ENCODE peak calls at places on chromosome 22, in six cellular contexts. T is RWPE1; R is CD8-positive, alpha-beta T cell; X is fibroblast of lung; P is WERI-Rb-1; C is GM23338. O is an unnamed sample.

GRCh38 chr22:35489225-35489624 is 51.4 kb upstream of the RASD2 start:
- DNase-seq in T (peak; percentile 59), R (no peak), X (no peak), P (no peak), C (no peak), O (peak; percentile 42)

GRCh38 chr22:39575552-39575825 is 4.9 kb downstream of the CACNA1I start:
- DNase-seq in T (no peak), R (no peak), X (no peak), P (no peak), C (no peak), O (no peak)

GRCh38 chr22:50481440-50482106 is at the start of gene ADM2:
- DNase-seq in T (no peak), R (peak; percentile 78), X (peak; percentile 31), P (no peak), C (peak; percentile 87), O (peak; percentile 78)

GRCh38 chr22:26563022-26563421 is 26.9 kb downstream of the TPST2 start:
- DNase-seq in T (no peak), R (no peak), X (no peak), P (no peak), C (peak; percentile 49), O (no peak)

GRCh38 chr22:29408925-29409324 is 20.6 kb upstream of the AP1B1 start:
- DNase-seq in T (no peak), R (no peak), X (no peak), P (no peak), C (no peak), O (no peak)

GRCh38 chr22:46572911-46573780 is 35.7 kb upstream of the CELSR1 start:
- DNase-seq in T (no peak), R (no peak), X (no peak), P (no peak), C (no peak), O (no peak)

GRCh38 chr22:22839570-22840314 is 47.9 kb upstream of the IGLL5 start:
- DNase-seq in T (no peak), R (no peak), X (no peak), P (no peak), C (no peak), O (no peak)

GRCh38 chr22:20946080-20946986 is 20.7 kb upstream of the AIFM3 start:
- DNase-seq in T (no peak), R (no peak), X (no peak), P (no peak), C (no peak), O (no peak)

GRCh38 chr22:28414017-28414416 is 265.6 kb downstream of the TTC28 start:
- DNase-seq in T (no peak), R (no peak), X (no peak), P (no peak), C (no peak), O (no peak)

GRCh38 chr22:36985490-36985889 is 33.8 kb downstream of the TST start:
- DNase-seq in T (no peak), R (no peak), X (no peak), P (no peak), C (no peak), O (no peak)

GRCh38 chr22:29224121-29224858 is 18.6 kb downstream of the EMID1 start:
- DNase-seq in T (no peak), R (no peak), X (peak; percentile 30), P (no peak), C (peak; percentile 41), O (peak; percentile 13)

GRCh38 chr22:33652596-33652995 is 267.7 kb downstream of the LARGE1 start:
- DNase-seq in T (no peak), R (no peak), X (no peak), P (no peak), C (no peak), O (no peak)

GRCh38 chr22:27139935-27140493 is 482.6 kb downstream of the MIAT start:
- DNase-seq in T (peak; percentile 39), R (no peak), X (peak; percentile 60), P (no peak), C (no peak), O (no peak)

GRCh38 chr22:47806894-47807293 is 1044.4 kb downstream of the TBC1D22A start:
- DNase-seq in T (no peak), R (peak; percentile 35), X (no peak), P (no peak), C (no peak), O (no peak)

GRCh38 chr22:47805394-47805935 is 1043.0 kb downstream of the TBC1D22A start:
- DNase-seq in T (no peak), R (peak; percentile 25), X (no peak), P (no peak), C (no peak), O (no peak)

GRCh38 chr22:47808236-47808845 is 1045.9 kb downstream of the TBC1D22A start:
- DNase-seq in T (no peak), R (peak; percentile 31), X (no peak), P (no peak), C (no peak), O (no peak)

GRCh38 chr22:47808886-47809620 is 1046.6 kb downstream of the TBC1D22A start:
- DNase-seq in T (no peak), R (peak; percentile 32), X (no peak), P (no peak), C (no peak), O (no peak)

GRCh38 chr22:47807506-47807905 is 1045.1 kb downstream of the TBC1D22A start:
- DNase-seq in T (no peak), R (peak; percentile 25), X (no peak), P (no peak), C (no peak), O (no peak)
- TF ChIP-seq CTCF in T (no peak), R (no peak), X (no peak), P (no peak), C (no peak), O (no peak)

GRCh38 chr22:31897842-31898241 is 46.5 kb upstream of the YWHAH start:
- DNase-seq in T (no peak), R (no peak), X (no peak), P (no peak), C (peak; percentile 32), O (no peak)
- TF ChIP-seq CTCF in T (no peak), R (no peak), X (no peak), P (no peak), C (no peak), O (no peak)

GRCh38 chr22:25080855-25081254 is 118.8 kb upstream of the CRYBB3 start:
- DNase-seq in T (no peak), R (no peak), X (no peak), P (no peak), C (no peak), O (no peak)

GRCh38 chr22:25083414-25084166 is 116.1 kb upstream of the CRYBB3 start:
- DNase-seq in T (no peak), R (no peak), X (no peak), P (no peak), C (no peak), O (no peak)

GRCh38 chr22:25078591-25078990 is 121.1 kb upstream of the CRYBB3 start:
- DNase-seq in T (no peak), R (no peak), X (no peak), P (no peak), C (no peak), O (no peak)

GRCh38 chr22:25082096-25082495 is 117.6 kb upstream of the CRYBB3 start:
- DNase-seq in T (no peak), R (no peak), X (no peak), P (no peak), C (no peak), O (no peak)

GRCh38 chr22:25081409-25081824 is 118.2 kb upstream of the CRYBB3 start:
- DNase-seq in T (peak; percentile 20), R (peak; percentile 68), X (peak; percentile 14), P (peak; percentile 64), C (peak; percentile 73), O (peak; percentile 56)
- TF ChIP-seq CTCF in T (peak; percentile 47), R (peak; percentile 67), X (peak; percentile 33), P (peak; percentile 76), C (peak; percentile 69), O (no peak)

DNA sequence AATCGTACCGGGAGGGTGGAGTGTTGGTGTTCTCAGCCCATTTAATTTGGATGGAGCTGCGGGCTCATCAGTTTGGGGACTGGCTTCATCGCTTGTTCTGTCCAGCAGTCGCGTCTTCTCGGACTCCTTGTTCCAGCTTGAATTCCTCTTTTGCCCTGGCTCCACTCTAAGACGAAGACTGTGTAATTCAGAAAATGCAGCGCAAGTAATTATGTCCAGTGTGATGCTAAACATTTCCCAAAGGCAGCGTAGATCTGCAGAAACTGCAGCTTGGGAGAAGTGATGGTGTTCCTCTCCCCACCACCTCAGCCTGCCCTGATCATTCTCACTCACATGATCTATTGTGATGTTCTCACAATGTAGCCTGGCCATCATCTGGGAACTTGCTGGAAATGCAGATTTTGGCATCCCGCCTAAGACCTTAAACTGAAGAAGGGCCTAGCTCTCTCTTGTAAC is 666 bp downstream of the SLC25A18 start:
- DNase-seq in T (no peak), R (no peak), X (peak; percentile 64), P (no peak), C (no peak), O (no peak)
- TF ChIP-seq CTCF in T (no peak), R (no peak), X (no peak), P (no peak), C (no peak), O (no peak)